ENCODE peak calls at places on chromosomes 1 and 21, in six cellular contexts. Z is left colon, L is kidney glomerular epithelial cell, K is hepatocyte, P is fibroblast of the aortic adventitia, Y is fibroblast of gingiva. H is an unnamed sample.

GRCh38 chr1:198669023-198669698 is 30.3 kb downstream of the PTPRC start:
- DNase-seq in Z (no peak), L (peak), K (peak), P (peak), Y (peak), H (peak)

GRCh38 chr1:70331962-70332361 is 22.6 kb downstream of the ANKRD13C start:
- DNase-seq in Z (no peak), L (no peak), K (no peak), P (peak), Y (no peak), H (no peak)

GRCh38 chr1:203149188-203149840 is 21.8 kb downstream of the ADORA1 start:
- DNase-seq in Z (no peak), L (no peak), K (no peak), P (no peak), Y (no peak), H (no peak)

GRCh38 chr21:42964561-42965560 is 9.5 kb upstream of the PKNOX1 start:
- DNase-seq in Z (no peak), L (no peak), K (no peak), P (no peak), Y (no peak), H (no peak)

GRCh38 chr21:32946654-32947053 is 79.1 kb upstream of the OLIG2 start:
- DNase-seq in Z (no peak), L (no peak), K (no peak), P (no peak), Y (no peak), H (no peak)

GRCh38 chr1:119868176-119868575 is 28.1 kb downstream of the ADAM30 start:
- DNase-seq in Z (no peak), L (no peak), K (no peak), P (no peak), Y (no peak), H (no peak)

GRCh38 chr1:59072017-59072947 is 224.6 kb upstream of the FGGY start:
- DNase-seq in Z (no peak), L (no peak), K (no peak), P (no peak), Y (no peak), H (no peak)

GRCh38 chr1:94602312-94602711 is 60.8 kb upstream of the F3 start:
- DNase-seq in Z (peak), L (no peak), K (no peak), P (no peak), Y (peak), H (no peak)

GRCh38 chr1:34101151-34101550 is 63.9 kb downstream of the CSMD2 start:
- DNase-seq in Z (no peak), L (no peak), K (no peak), P (peak), Y (no peak), H (no peak)

GRCh38 chr1:23394664-23395063 is 25.0 kb upstream of the ZNF436 start:
- DNase-seq in Z (peak), L (no peak), K (peak), P (peak), Y (peak), H (no peak)

GRCh38 chr1:188668083-188668482 is 1809.6 kb downstream of the BRINP3 start:
- DNase-seq in Z (no peak), L (no peak), K (no peak), P (no peak), Y (no peak), H (no peak)

GRCh38 chr1:237972186-237972585 is 81.5 kb upstream of the ZP4 start:
- DNase-seq in Z (no peak), L (no peak), K (no peak), P (no peak), Y (no peak), H (no peak)

GRCh38 chr21:45037986-45038385 is 36.4 kb upstream of the ADARB1 start:
- DNase-seq in Z (no peak), L (no peak), K (no peak), P (no peak), Y (no peak), H (no peak)

H was measured in kidney epithelial cell.